ENCODE peak calls at places on chromosomes 7 and 10, in nine cellular contexts. One of them, this sample, is unnamed.

GRCh38 chr7:44222776-44223261 is 22.0 kb downstream of the YKT6 start:
- DNase-seq in sigmoid colon: peak
- DNase-seq in heart left ventricle: no peak
- DNase-seq in fibroblast of pulmonary artery: no peak
- DNase-seq in AG04450: no peak
- DNase-seq in coronary artery: no peak
- DNase-seq in WTC11: no peak
- DNase-seq in foreskin fibroblast: no peak
- DNase-seq in mesothelial cell of epicardium: no peak
- DNase-seq in this sample: no peak

GRCh38 chr10:510415-510881 is 179.0 kb downstream of the DIP2C start:
- DNase-seq in mesothelial cell of epicardium: no peak
- DNase-seq in coronary artery: no peak
- DNase-seq in fibroblast of pulmonary artery: no peak
- DNase-seq in AG04450: no peak
- DNase-seq in foreskin fibroblast: no peak
- DNase-seq in heart left ventricle: no peak
- DNase-seq in sigmoid colon: peak
- DNase-seq in WTC11: no peak
- DNase-seq in this sample: no peak

GRCh38 chr7:137847418-137848050 is 760 bp upstream of the DGKI start:
- DNase-seq in sigmoid colon: no peak
- DNase-seq in foreskin fibroblast: peak
- DNase-seq in mesothelial cell of epicardium: peak
- DNase-seq in fibroblast of pulmonary artery: no peak
- DNase-seq in coronary artery: no peak
- DNase-seq in WTC11: peak
- DNase-seq in AG04450: no peak
- DNase-seq in heart left ventricle: no peak
- DNase-seq in this sample: no peak

GRCh38 chr7:134890246-134891240 is 95.8 kb upstream of the AGBL3 start:
- DNase-seq in fibroblast of pulmonary artery: peak
- DNase-seq in AG04450: no peak
- DNase-seq in mesothelial cell of epicardium: peak
- DNase-seq in coronary artery: peak
- DNase-seq in heart left ventricle: peak
- DNase-seq in sigmoid colon: peak
- DNase-seq in foreskin fibroblast: peak
- DNase-seq in WTC11: no peak
- DNase-seq in this sample: no peak

GRCh38 chr10:75042292-75042974 is 69.0 kb upstream of the SAMD8 start:
- DNase-seq in WTC11: no peak
- DNase-seq in fibroblast of pulmonary artery: peak
- DNase-seq in foreskin fibroblast: peak
- DNase-seq in AG04450: peak
- DNase-seq in mesothelial cell of epicardium: no peak
- DNase-seq in heart left ventricle: no peak
- DNase-seq in coronary artery: no peak
- DNase-seq in sigmoid colon: peak
- DNase-seq in this sample: no peak

GRCh38 chr10:116974442-116975005 is 30.5 kb downstream of the SHTN1 start:
- DNase-seq in mesothelial cell of epicardium: no peak
- DNase-seq in coronary artery: no peak
- DNase-seq in heart left ventricle: no peak
- DNase-seq in fibroblast of pulmonary artery: peak
- DNase-seq in foreskin fibroblast: peak
- DNase-seq in AG04450: peak
- DNase-seq in WTC11: no peak
- DNase-seq in sigmoid colon: no peak
- DNase-seq in this sample: no peak

GRCh38 chr7:26603631-26604030 is 260.8 kb downstream of the SKAP2 start:
- DNase-seq in mesothelial cell of epicardium: no peak
- DNase-seq in fibroblast of pulmonary artery: no peak
- DNase-seq in WTC11: peak
- DNase-seq in foreskin fibroblast: no peak
- DNase-seq in heart left ventricle: no peak
- DNase-seq in sigmoid colon: no peak
- DNase-seq in coronary artery: no peak
- DNase-seq in AG04450: no peak
- DNase-seq in this sample: no peak

GRCh38 chr7:32062150-32062549 is 8.1 kb downstream of the PDE1C start:
- DNase-seq in fibroblast of pulmonary artery: peak
- DNase-seq in heart left ventricle: no peak
- DNase-seq in foreskin fibroblast: peak
- DNase-seq in WTC11: peak
- DNase-seq in AG04450: no peak
- DNase-seq in sigmoid colon: peak
- DNase-seq in coronary artery: no peak
- DNase-seq in mesothelial cell of epicardium: peak
- DNase-seq in this sample: no peak

GRCh38 chr10:119246862-119247549 is 39.6 kb downstream of the GRK5 start:
- DNase-seq in AG04450: peak
- DNase-seq in coronary artery: peak
- DNase-seq in mesothelial cell of epicardium: no peak
- DNase-seq in heart left ventricle: no peak
- DNase-seq in foreskin fibroblast: peak
- DNase-seq in fibroblast of pulmonary artery: peak
- DNase-seq in sigmoid colon: no peak
- DNase-seq in WTC11: no peak
- DNase-seq in this sample: no peak

GRCh38 chr7:39683216-39683845 is 60.0 kb downstream of the RALA start:
- DNase-seq in fibroblast of pulmonary artery: peak
- DNase-seq in WTC11: no peak
- DNase-seq in mesothelial cell of epicardium: no peak
- DNase-seq in AG04450: no peak
- DNase-seq in coronary artery: no peak
- DNase-seq in heart left ventricle: no peak
- DNase-seq in sigmoid colon: no peak
- DNase-seq in foreskin fibroblast: peak
- DNase-seq in this sample: no peak

GRCh38 chr10:29316308-29317026 is 27.6 kb downstream of the LYZL1 start:
- DNase-seq in fibroblast of pulmonary artery: no peak
- DNase-seq in foreskin fibroblast: no peak
- DNase-seq in sigmoid colon: no peak
- DNase-seq in heart left ventricle: no peak
- DNase-seq in mesothelial cell of epicardium: no peak
- DNase-seq in AG04450: no peak
- DNase-seq in WTC11: no peak
- DNase-seq in coronary artery: no peak
- DNase-seq in this sample: no peak

DNA sequence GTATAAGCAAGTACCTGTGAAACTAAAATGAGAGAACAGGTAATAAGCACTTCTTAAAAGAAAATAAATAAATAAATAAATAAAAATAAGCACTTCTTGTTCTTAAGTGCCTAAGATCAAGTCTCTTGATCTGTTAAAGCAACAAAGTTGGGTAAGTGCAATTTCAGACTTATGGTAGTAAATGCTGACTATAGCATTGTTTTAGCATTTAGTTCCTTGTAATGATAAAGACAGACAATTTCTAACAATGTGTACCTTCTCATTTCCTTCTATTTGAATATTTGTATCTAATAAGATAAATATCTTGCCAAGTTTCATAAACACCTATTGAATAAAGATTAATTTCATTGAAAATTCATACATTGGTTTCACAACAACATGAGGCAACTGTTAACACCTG is 87.4 kb downstream of the GALNT11 start:
- DNase-seq in coronary artery: no peak
- DNase-seq in heart left ventricle: no peak
- DNase-seq in fibroblast of pulmonary artery: no peak
- DNase-seq in mesothelial cell of epicardium: no peak
- DNase-seq in WTC11: no peak
- DNase-seq in sigmoid colon: no peak
- DNase-seq in foreskin fibroblast: no peak
- DNase-seq in AG04450: no peak
- DNase-seq in this sample: no peak
- TF ChIP-seq CTCF in coronary artery: no peak
- TF ChIP-seq CTCF in heart left ventricle: no peak
- TF ChIP-seq CTCF in fibroblast of pulmonary artery: no peak
- TF ChIP-seq CTCF in mesothelial cell of epicardium: no peak
- TF ChIP-seq CTCF in WTC11: no peak
- TF ChIP-seq CTCF in sigmoid colon: no peak
- TF ChIP-seq CTCF in foreskin fibroblast: no peak
- TF ChIP-seq CTCF in AG04450: no peak
- TF ChIP-seq CTCF in this sample: no peak

GRCh38 chr10:70536196-70536920 is 57.8 kb downstream of the PALD1 start:
- DNase-seq in foreskin fibroblast: no peak
- DNase-seq in AG04450: no peak
- DNase-seq in heart left ventricle: no peak
- DNase-seq in WTC11: no peak
- DNase-seq in fibroblast of pulmonary artery: no peak
- DNase-seq in coronary artery: no peak
- DNase-seq in mesothelial cell of epicardium: no peak
- DNase-seq in sigmoid colon: no peak
- DNase-seq in this sample: no peak
- TF ChIP-seq CTCF in foreskin fibroblast: no peak
- TF ChIP-seq CTCF in AG04450: peak
- TF ChIP-seq CTCF in heart left ventricle: no peak
- TF ChIP-seq CTCF in WTC11: no peak
- TF ChIP-seq CTCF in fibroblast of pulmonary artery: no peak
- TF ChIP-seq CTCF in coronary artery: no peak
- TF ChIP-seq CTCF in mesothelial cell of epicardium: no peak
- TF ChIP-seq CTCF in sigmoid colon: no peak
- TF ChIP-seq CTCF in this sample: no peak

GRCh38 chr7:77417801-77418200 is 1.7 kb upstream of the GSAP start:
- DNase-seq in heart left ventricle: no peak
- DNase-seq in AG04450: no peak
- DNase-seq in foreskin fibroblast: no peak
- DNase-seq in fibroblast of pulmonary artery: no peak
- DNase-seq in coronary artery: no peak
- DNase-seq in WTC11: no peak
- DNase-seq in mesothelial cell of epicardium: no peak
- DNase-seq in sigmoid colon: no peak
- DNase-seq in this sample: no peak

GRCh38 chr7:77413861-77414424 is 2.2 kb downstream of the GSAP start:
- DNase-seq in coronary artery: no peak
- DNase-seq in AG04450: no peak
- DNase-seq in mesothelial cell of epicardium: no peak
- DNase-seq in foreskin fibroblast: peak
- DNase-seq in fibroblast of pulmonary artery: no peak
- DNase-seq in heart left ventricle: no peak
- DNase-seq in sigmoid colon: no peak
- DNase-seq in WTC11: no peak
- DNase-seq in this sample: no peak

GRCh38 chr7:77415474-77415821 is 701 bp downstream of the GSAP start:
- DNase-seq in WTC11: peak
- DNase-seq in mesothelial cell of epicardium: no peak
- DNase-seq in sigmoid colon: no peak
- DNase-seq in fibroblast of pulmonary artery: no peak
- DNase-seq in foreskin fibroblast: peak
- DNase-seq in coronary artery: no peak
- DNase-seq in AG04450: no peak
- DNase-seq in heart left ventricle: peak
- DNase-seq in this sample: no peak

GRCh38 chr7:77416621-77417371 is 647 bp upstream of the GSAP start:
- DNase-seq in fibroblast of pulmonary artery: no peak
- DNase-seq in AG04450: no peak
- DNase-seq in heart left ventricle: no peak
- DNase-seq in WTC11: no peak
- DNase-seq in mesothelial cell of epicardium: no peak
- DNase-seq in sigmoid colon: no peak
- DNase-seq in foreskin fibroblast: no peak
- DNase-seq in coronary artery: no peak
- DNase-seq in this sample: peak

DNA sequence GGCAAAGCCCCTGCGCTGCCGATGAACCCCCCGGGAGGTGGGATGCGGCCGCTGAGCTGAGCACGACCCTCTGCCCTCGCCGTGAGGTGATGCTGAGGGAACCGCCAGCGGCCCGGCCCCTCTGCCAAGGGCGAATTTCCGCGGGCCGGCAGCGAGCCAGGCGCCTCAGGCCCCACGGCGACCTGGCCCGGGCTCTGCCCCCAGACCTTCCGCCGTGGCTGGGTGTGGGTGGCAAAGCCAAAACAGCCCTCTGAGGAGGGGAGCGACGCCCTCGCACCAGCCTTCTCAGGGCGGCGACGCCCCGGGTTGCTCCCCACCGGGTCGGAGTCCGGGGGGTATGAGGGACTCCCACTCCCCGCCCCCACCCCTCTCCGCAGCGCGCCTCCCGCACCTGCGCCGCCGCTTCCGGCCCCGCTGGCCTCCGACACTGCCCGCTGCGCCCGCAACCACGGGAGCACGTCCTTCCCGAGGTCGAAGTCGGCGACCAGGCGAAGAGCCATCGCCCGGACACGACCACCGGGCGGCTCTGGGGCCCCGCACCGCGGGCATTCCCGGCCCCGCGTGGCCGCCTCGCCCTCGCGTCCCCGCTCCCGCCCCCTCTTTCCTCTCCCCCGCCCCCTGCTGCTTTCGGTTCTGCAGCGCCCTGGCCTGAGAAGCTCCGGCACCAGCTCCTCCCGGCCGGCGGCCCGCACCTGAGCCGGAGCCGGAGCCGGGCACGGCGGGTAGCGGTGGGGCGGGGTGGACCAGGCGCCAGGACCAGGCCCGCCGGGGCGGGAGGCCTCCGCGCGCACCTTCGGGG is at the start of gene GSAP:
- DNase-seq in AG04450: no peak
- DNase-seq in mesothelial cell of epicardium: peak
- DNase-seq in WTC11: peak
- DNase-seq in foreskin fibroblast: peak
- DNase-seq in coronary artery: no peak
- DNase-seq in heart left ventricle: peak
- DNase-seq in fibroblast of pulmonary artery: no peak
- DNase-seq in sigmoid colon: peak
- DNase-seq in this sample: peak
- TF ChIP-seq CTCF in AG04450: no peak
- TF ChIP-seq CTCF in mesothelial cell of epicardium: no peak
- TF ChIP-seq CTCF in WTC11: no peak
- TF ChIP-seq CTCF in foreskin fibroblast: no peak
- TF ChIP-seq CTCF in coronary artery: no peak
- TF ChIP-seq CTCF in heart left ventricle: no peak
- TF ChIP-seq CTCF in fibroblast of pulmonary artery: no peak
- TF ChIP-seq CTCF in sigmoid colon: no peak
- TF ChIP-seq CTCF in this sample: no peak

DNA sequence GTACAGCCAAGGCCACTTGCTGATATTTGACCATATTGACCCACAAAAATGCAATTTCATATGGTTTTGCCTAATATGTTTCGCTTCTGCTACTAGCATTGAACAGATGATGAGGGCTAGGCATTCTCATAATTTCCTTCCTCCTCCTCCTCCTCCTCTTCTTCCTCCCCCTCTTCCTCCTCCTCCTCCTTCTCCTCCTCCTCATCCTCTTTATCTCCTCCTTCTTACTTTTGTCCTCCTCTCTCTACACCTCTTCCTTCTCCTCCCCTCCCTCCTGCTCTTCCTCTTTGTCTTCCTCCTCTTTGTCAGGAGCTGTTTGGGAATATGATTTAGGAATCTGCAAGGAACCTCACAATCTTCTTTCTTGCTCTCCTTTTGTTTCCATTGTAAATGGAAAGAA is 133.9 kb upstream of the CELF2 start:
- DNase-seq in mesothelial cell of epicardium: no peak
- DNase-seq in AG04450: no peak
- DNase-seq in coronary artery: no peak
- DNase-seq in heart left ventricle: no peak
- DNase-seq in fibroblast of pulmonary artery: no peak
- DNase-seq in WTC11: no peak
- DNase-seq in sigmoid colon: no peak
- DNase-seq in foreskin fibroblast: no peak
- DNase-seq in this sample: no peak
- TF ChIP-seq CTCF in mesothelial cell of epicardium: no peak
- TF ChIP-seq CTCF in AG04450: no peak
- TF ChIP-seq CTCF in coronary artery: no peak
- TF ChIP-seq CTCF in heart left ventricle: no peak
- TF ChIP-seq CTCF in fibroblast of pulmonary artery: no peak
- TF ChIP-seq CTCF in WTC11: no peak
- TF ChIP-seq CTCF in sigmoid colon: no peak
- TF ChIP-seq CTCF in foreskin fibroblast: no peak
- TF ChIP-seq CTCF in this sample: no peak